ENCODE peak calls at places on chromosomes 2 and 18, in nine cellular contexts. V is adrenal gland, S is cardiac muscle cell, M is upper lobe of right lung, N is testis, C is kidney epithelial cell, W is mammary epithelial cell, F is hepatocyte, B is tibial artery. A is an unnamed sample. For H3K36me3, the result is how much of the 10 kb centered on the place peaks cover.

GRCh38 chr2:43083710-43084698 is 142.4 kb downstream of the ZFP36L2 start:
- DNase-seq in B (no peak), F (peak), N (peak), C (no peak), S (peak), W (peak), V (peak), M (no peak), A (peak)

GRCh38 chr18:21457179-21457535 is 143.3 kb downstream of the ESCO1 start:
- DNase-seq in N (no peak), C (no peak), M (no peak), S (no peak), W (no peak), V (no peak), B (no peak), F (no peak), A (no peak)

GRCh38 chr18:25594351-25594750 is 242.4 kb upstream of the ZNF521 start:
- DNase-seq in V (peak), W (peak), M (no peak), N (no peak), C (no peak), F (no peak), B (no peak), S (peak), A (no peak)

GRCh38 chr2:98601532-98602132 is 6.7 kb downstream of the COA5 start:
- DNase-seq in N (peak), F (peak), M (no peak), W (peak), V (peak), S (peak), C (no peak), B (no peak), A (peak)

GRCh38 chr2:140975237-140975636 is 1155.6 kb downstream of the LRP1B start:
- DNase-seq in B (no peak), C (no peak), N (no peak), M (no peak), W (peak), S (peak), F (no peak), V (no peak), A (no peak)

GRCh38 chr2:23350026-23350791 is 34.8 kb upstream of the KLHL29 start:
- DNase-seq in B (no peak), C (no peak), M (no peak), N (no peak), F (no peak), S (peak), W (no peak), V (no peak), A (peak)

GRCh38 chr2:26612522-26613240 is 28.5 kb downstream of the CIB4 start:
- DNase-seq in F (no peak), B (peak), S (peak), V (peak), C (no peak), W (no peak), N (peak), M (peak), A (no peak)

GRCh38 chr2:175892046-175892445 is 110.0 kb downstream of the LNPK start:
- DNase-seq in W (no peak), C (no peak), S (no peak), F (no peak), B (no peak), V (no peak), N (no peak), M (no peak), A (no peak)

GRCh38 chr2:135948642-135949355 is 36.6 kb downstream of the DARS1 start:
- DNase-seq in C (peak), S (peak), M (no peak), V (no peak), F (peak), N (no peak), W (peak), B (no peak), A (no peak)

DNA sequence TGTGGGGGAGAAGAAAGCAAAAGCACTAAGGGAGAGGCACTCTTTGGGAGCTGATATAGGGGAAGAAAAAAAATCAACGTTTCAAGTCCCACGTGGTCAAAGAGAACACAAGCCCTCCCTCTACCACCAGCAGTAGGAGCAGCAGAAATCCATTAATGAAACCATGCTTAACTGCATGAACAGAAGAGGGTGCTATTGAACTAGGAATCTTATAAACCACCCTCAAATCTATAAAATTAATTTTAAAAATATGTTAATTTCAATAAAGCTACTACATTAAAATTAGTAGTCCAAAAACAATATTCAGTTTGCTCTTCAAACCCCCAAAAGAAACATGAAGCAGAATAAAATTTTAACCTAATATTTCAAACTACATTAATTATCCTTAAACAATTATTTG is 147.8 kb downstream of the TMEM18 start:
- DNase-seq in M (no peak), S (peak), F (peak), N (no peak), B (no peak), V (no peak), W (no peak), C (no peak), A (no peak)
- H3K36me3 ChIP-seq in M (under half), S (under half), F (under half), N (under half), B (under half), V (under half), W (under half), C (under half), A (under half)

GRCh38 chr2:204583773-204584172 is 38.5 kb downstream of the PARD3B start:
- DNase-seq in C (no peak), B (no peak), F (no peak), M (no peak), S (no peak), V (peak), N (no peak), W (no peak), A (no peak)
- TF ChIP-seq CTCF in C (no peak), B (no peak), F (no peak), M (no peak), S (no peak), V (no peak), N (no peak), W (no peak), A (no peak)

GRCh38 chr2:238190445-238190844 is 13.1 kb downstream of the ILKAP start:
- DNase-seq in S (no peak), M (no peak), V (no peak), F (no peak), W (no peak), C (no peak), N (no peak), B (no peak), A (no peak)
- H3K36me3 ChIP-seq in S (half or more), M (half or more), V (half or more), F (under half), W (under half), C (under half), N (under half), B (half or more), A (half or more)

GRCh38 chr2:62770629-62771028 is 65.1 kb downstream of the EHBP1 start:
- DNase-seq in F (no peak), C (no peak), S (no peak), W (no peak), N (no peak), M (no peak), B (no peak), V (no peak), A (no peak)

GRCh38 chr2:62774555-62775366 is 69.2 kb downstream of the EHBP1 start:
- DNase-seq in N (peak), W (peak), F (peak), V (peak), M (no peak), S (peak), B (no peak), C (no peak), A (peak)

GRCh38 chr2:62775367-62775668 is 69.8 kb downstream of the EHBP1 start:
- DNase-seq in M (no peak), B (no peak), F (no peak), N (no peak), V (no peak), W (no peak), S (no peak), C (no peak), A (no peak)
- TF ChIP-seq CTCF in M (no peak), B (no peak), F (no peak), N (no peak), V (no peak), W (no peak), S (no peak), C (no peak), A (peak)

DNA sequence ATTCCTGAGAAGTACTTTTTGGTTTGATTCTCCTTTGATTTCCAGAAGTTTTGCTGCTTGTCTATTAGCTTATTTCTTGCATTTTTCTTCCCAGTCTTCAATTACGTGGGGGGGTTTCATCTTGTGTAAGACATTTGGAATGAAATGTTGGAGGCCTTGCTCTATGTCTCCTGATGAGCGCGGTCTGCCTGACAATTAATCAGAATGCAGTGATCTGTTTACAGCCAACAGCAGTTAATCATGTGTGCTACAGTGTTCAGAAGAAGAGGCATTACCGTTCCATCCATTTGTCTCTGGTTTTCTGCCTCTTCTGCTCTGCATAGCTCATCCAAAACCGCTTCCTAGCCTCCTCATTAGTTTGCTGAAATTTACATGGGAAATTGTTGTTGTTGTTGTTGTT is 134.4 kb upstream of the ST6GAL2 start:
- DNase-seq in W (no peak), S (no peak), C (no peak), B (no peak), N (no peak), V (no peak), M (no peak), F (no peak), A (no peak)
- H3K36me3 ChIP-seq in W (under half), S (under half), C (under half), B (under half), N (under half), V (under half), M (under half), F (under half), A (under half)

DNA sequence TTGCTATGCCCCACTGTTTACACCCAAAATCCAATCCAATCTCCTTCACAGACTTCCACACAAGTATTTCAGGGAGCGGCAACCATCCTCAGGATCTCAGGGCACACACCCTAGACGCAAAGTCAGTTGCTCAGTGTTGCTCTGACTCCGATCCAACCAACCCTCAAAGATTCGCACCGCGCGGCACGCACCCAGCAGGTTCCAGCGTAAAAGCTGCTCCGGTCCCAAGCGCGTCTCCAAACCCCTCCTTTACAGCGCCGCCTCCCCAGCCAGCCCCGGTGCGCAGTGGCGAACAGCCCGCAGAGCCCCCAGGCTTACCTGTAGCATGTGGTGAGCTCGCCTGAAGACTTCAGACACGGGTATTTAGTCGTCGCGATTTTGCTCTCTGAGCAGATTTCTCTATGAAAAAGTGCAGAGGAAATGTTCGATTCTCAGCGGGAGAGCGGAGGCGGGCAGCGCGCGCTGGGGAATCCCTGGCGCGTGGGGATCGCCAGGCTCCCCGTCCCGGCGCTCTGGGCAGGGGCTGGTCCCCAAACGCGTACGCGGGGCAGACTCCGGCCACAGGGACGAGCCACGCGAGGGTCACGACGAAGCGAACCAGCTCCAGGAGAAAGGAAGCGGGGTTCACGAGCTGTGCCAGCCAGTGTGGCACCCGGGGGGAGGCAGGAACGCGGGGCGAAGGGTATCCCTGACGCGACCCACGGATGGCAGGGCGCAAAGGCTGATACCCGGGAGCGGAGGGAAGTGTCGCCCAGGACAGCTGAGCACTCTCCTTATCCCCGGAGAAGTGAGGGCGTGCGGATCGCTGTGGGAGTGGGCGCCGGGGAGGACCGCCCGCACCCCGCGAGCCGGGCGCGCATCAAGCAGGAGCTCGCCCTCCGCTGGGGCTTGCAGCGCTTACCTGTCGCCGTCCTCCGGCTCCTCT is 650 bp downstream of the CCBE1 start:
- DNase-seq in C (no peak), F (peak), B (no peak), S (peak), N (peak), W (peak), M (no peak), V (peak), A (peak)
- TF ChIP-seq CTCF in C (no peak), F (no peak), B (no peak), S (peak), N (no peak), W (no peak), M (no peak), V (no peak), A (no peak)

A was measured in endodermal cell.